ENCODE peak calls at places on chromosomes 5 and 9, in seven cellular contexts. P, F, A, L, X, Q and B are unnamed samples.

GRCh38 chr9:37574241-37574721 is 1.9 kb downstream of the FBXO10 start:
- DNase-seq in L (no peak), X (no peak), Q (peak), A (peak), P (no peak), F (no peak), B (peak)

GRCh38 chr5:37721447-37721871 is 118.4 kb downstream of the GDNF start:
- DNase-seq in F (no peak), X (no peak), L (peak), A (peak), P (no peak), Q (peak), B (no peak)

GRCh38 chr5:30832519-30832918 is 361.0 kb upstream of the CDH6 start:
- DNase-seq in A (no peak), L (no peak), X (no peak), Q (no peak), P (no peak), F (no peak), B (peak)

GRCh38 chr5:78647838-78648358 is 674 bp downstream of the LHFPL2 start:
- DNase-seq in L (no peak), A (peak), Q (peak), X (peak), P (peak), F (no peak), B (peak)

GRCh38 chr9:89798546-89799120 is 193.8 kb downstream of the GADD45G start:
- DNase-seq in F (no peak), X (no peak), L (no peak), A (no peak), Q (no peak), P (no peak), B (peak)

GRCh38 chr9:114822708-114823107 is 16.9 kb upstream of the TNFSF15 start:
- DNase-seq in L (peak), F (no peak), A (no peak), P (no peak), Q (no peak), X (no peak), B (no peak)

GRCh38 chr9:85359161-85359560 is 382.6 kb downstream of the AGTPBP1 start:
- DNase-seq in P (no peak), L (no peak), X (no peak), A (no peak), Q (no peak), F (no peak), B (no peak)

GRCh38 chr9:129328357-129329103 is 150.5 kb upstream of the IER5L start:
- DNase-seq in Q (no peak), L (no peak), A (no peak), X (no peak), P (no peak), F (no peak), B (no peak)

GRCh38 chr5:79119486-79119885 is 7.9 kb downstream of the BHMT start:
- DNase-seq in X (no peak), A (peak), L (no peak), F (no peak), P (no peak), Q (no peak), B (no peak)

GRCh38 chr5:23332650-23333251 is 174.7 kb upstream of the PRDM9 start:
- DNase-seq in X (peak), A (no peak), L (peak), P (peak), Q (no peak), F (no peak), B (peak)

DNA sequence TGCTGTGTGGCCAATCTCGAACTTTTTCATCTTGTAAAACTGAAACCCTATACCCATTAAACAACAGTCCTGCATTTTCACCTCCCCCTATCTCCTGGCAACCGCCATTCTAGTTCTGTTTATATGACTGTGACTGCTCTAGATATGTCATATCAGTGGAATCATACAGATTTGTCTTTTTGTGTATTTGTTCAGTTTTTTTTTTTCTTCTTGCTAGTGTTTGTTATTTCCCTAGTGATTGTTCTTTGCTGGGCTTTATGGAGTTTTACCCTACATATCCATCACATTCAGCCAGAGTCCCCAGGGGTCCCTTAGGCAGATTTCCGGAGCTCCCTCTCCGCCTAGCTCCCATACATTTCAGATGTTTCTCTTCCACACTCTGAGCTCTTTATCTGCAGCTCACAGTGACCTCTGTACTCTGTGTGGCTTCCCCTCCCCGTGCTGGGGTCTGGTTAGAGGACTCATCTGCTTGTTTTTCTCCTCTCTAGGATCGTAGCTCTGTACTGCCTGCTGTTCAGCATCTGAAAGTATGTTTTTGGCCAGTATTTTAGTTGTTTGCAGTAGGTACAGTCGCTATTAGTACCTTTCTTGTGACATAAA is 25.1 kb upstream of the CARTPT start:
- DNase-seq in X (no peak), A (no peak), L (no peak), Q (no peak), P (no peak), F (no peak), B (peak)
- H3K4me2 ChIP-seq in X (no peak), A (no peak), L (no peak), Q (no peak), P (peak), F (no peak), B (no peak)

DNA sequence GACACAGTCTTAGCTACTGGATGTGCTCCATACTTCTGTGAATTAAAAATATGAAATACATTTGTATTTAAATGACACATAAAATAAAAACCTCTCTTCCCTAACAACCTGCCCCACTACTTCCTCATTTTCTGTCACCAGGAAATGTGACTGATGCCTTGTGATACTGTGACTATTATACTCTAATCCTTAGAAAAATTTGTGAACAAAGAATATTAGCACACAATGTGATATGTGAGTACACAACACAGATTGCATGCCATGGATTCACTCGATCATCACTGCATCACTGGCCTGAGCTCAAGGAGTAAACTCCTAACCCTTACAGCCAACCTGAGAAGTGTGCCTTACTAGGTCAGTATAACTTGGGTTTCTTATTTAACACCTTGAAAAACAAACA is 281.0 kb downstream of the EFNA5 start:
- DNase-seq in X (peak), Q (peak), P (peak), A (no peak), F (no peak), L (no peak), B (peak)
- H3K4me3 ChIP-seq in X (no peak), Q (no peak), P (no peak), A (no peak), F (no peak), L (no peak), B (no peak)

GRCh38 chr5:103369125-103370120 is 110.9 kb downstream of the MACIR start:
- DNase-seq in X (no peak), P (no peak), F (no peak), A (no peak), Q (no peak), L (no peak), B (peak)
- H3K4me2 ChIP-seq in X (no peak), P (no peak), F (no peak), A (no peak), Q (no peak), L (no peak), B (no peak)

GRCh38 chr9:133843751-133844373 is 105.7 kb upstream of the SARDH start:
- DNase-seq in Q (peak), X (no peak), A (no peak), L (no peak), F (no peak), P (no peak), B (no peak)

GRCh38 chr9:133844431-133844830 is 106.3 kb upstream of the SARDH start:
- DNase-seq in L (no peak), Q (no peak), X (no peak), F (no peak), P (no peak), A (no peak), B (no peak)

GRCh38 chr9:133846483-133847090 is 108.4 kb upstream of the SARDH start:
- DNase-seq in L (no peak), X (no peak), F (no peak), Q (no peak), A (no peak), P (no peak), B (no peak)

GRCh38 chr9:133845659-133845947 is 107.5 kb upstream of the SARDH start:
- DNase-seq in P (no peak), A (no peak), L (no peak), F (no peak), Q (no peak), X (no peak), B (peak)

GRCh38 chr9:133844876-133845658 is 106.9 kb upstream of the SARDH start:
- DNase-seq in A (peak), L (no peak), P (no peak), X (no peak), Q (peak), F (no peak), B (no peak)
- H3K4me3 ChIP-seq in A (no peak), L (no peak), P (no peak), X (no peak), Q (no peak), F (no peak), B (no peak)

DNA sequence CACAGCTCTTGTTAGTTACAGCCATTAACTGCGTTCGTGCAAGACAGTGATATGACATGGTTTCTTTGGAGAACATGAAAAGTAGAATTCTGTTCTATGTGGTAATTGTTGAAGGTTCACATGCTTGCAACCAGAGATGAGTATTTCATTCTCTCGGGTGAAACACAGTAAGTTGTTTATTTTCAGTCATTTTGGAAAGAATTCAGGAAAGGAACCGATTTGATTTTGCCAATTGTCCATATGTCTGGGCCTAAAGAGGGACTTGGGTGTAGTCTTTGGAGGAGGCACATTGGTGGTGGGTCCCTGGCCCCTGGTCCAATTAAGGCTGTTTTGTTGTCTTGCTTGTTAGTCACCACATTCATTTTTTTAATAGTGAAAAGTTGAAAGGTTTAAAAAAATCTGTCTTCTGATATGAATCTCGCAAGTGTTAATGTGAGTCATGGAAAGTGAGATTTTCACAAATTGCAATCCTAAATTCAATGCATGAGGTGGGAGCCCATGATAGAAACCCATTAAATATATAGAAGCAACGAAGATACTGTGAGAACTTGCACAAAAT is 166.0 kb upstream of the OTULINL start:
- DNase-seq in P (no peak), X (no peak), Q (no peak), L (no peak), A (peak), F (no peak), B (no peak)
- H3K4me2 ChIP-seq in P (no peak), X (no peak), Q (no peak), L (no peak), A (peak), F (no peak), B (no peak)